ENCODE peak calls at places on chromosomes 1 and 21, in seven cellular contexts. L is activated CD8-positive, alpha-beta memory T cell treated with anti-CD3 and anti-CD28 coated beads for 1 hour; N is mucosa of gallbladder; H is IMR-90; U is CD8-positive, alpha-beta T cell; Q is GM04503; Z is NCI-H460. O is an unnamed sample.

GRCh38 chr1:84830136-84830535 is 62.9 kb downstream of the LPAR3 start:
- DNase-seq in H (no peak), Q (no peak), L (no peak), Z (no peak), U (no peak), N (no peak), O (no peak)

GRCh38 chr1:21024918-21025317 is 151.8 kb downstream of the EIF4G3 start:
- DNase-seq in U (no peak), L (no peak), Z (no peak), H (no peak), N (no peak), Q (no peak), O (no peak)

GRCh38 chr1:94045465-94046056 is 75.4 kb downstream of the ABCA4 start:
- DNase-seq in Z (peak), Q (peak), N (peak), L (no peak), H (peak), U (no peak), O (peak)

GRCh38 chr1:192516776-192517297 is 58.7 kb upstream of the RGS1 start:
- DNase-seq in H (no peak), L (no peak), N (peak), U (peak), Z (no peak), Q (no peak), O (no peak)

GRCh38 chr1:171819946-171820345 is 21.4 kb upstream of the DNM3 start:
- DNase-seq in Z (no peak), U (no peak), N (no peak), L (no peak), Q (no peak), H (no peak), O (no peak)

GRCh38 chr1:170910273-170910672 is 25.1 kb upstream of the MROH9 start:
- DNase-seq in Z (no peak), Q (peak), L (no peak), H (peak), U (no peak), N (no peak), O (peak)

GRCh38 chr21:41769933-41770332 is 3.1 kb upstream of the RIPK4 start:
- DNase-seq in Z (no peak), L (no peak), Q (no peak), U (no peak), H (no peak), N (no peak), O (no peak)

GRCh38 chr1:25697426-25698220 is 81.0 kb downstream of the MAN1C1 start:
- DNase-seq in Q (no peak), H (no peak), U (peak), N (no peak), L (no peak), Z (no peak), O (no peak)

GRCh38 chr1:186498695-186499389 is 37.9 kb upstream of the PDC start:
- DNase-seq in U (no peak), Q (no peak), L (no peak), Z (no peak), N (peak), H (peak), O (peak)

GRCh38 chr1:12088607-12089006 is 25.5 kb downstream of the TNFRSF8 start:
- DNase-seq in Z (no peak), L (peak), Q (no peak), U (peak), N (no peak), H (no peak), O (no peak)

GRCh38 chr1:83692524-83693336 is 306.2 kb downstream of the TTLL7 start:
- DNase-seq in Z (no peak), L (no peak), N (no peak), Q (no peak), U (no peak), H (peak), O (no peak)

GRCh38 chr1:21818661-21819060 is 6.6 kb downstream of the LDLRAD2 start:
- DNase-seq in Z (peak), H (no peak), N (no peak), L (no peak), U (no peak), Q (no peak), O (no peak)

GRCh38 chr1:206631085-206631509 is 4.2 kb upstream of the DYRK3 start:
- DNase-seq in L (no peak), U (peak), Z (peak), H (peak), N (peak), Q (no peak), O (peak)

GRCh38 chr1:22805672-22806038 is 95.0 kb downstream of the EPHB2 start:
- DNase-seq in N (no peak), H (no peak), Q (no peak), U (no peak), L (no peak), Z (no peak), O (no peak)

GRCh38 chr21:45865106-45865835 is 116.3 kb upstream of the COL6A1 start:
- DNase-seq in N (no peak), Z (no peak), U (no peak), H (peak), L (no peak), Q (no peak), O (peak)

GRCh38 chr1:19981507-19982312 is 2.3 kb upstream of the PLA2G2A start:
- DNase-seq in N (no peak), Z (no peak), L (no peak), Q (no peak), U (no peak), H (no peak), O (no peak)

GRCh38 chr1:55156093-55156492 is 59.1 kb downstream of the USP24 start:
- DNase-seq in L (no peak), H (peak), U (no peak), N (no peak), Q (peak), Z (no peak), O (peak)

GRCh38 chr1:229058716-229059115 is 212.2 kb upstream of the RAB4A start:
- DNase-seq in U (no peak), N (no peak), H (no peak), L (no peak), Z (no peak), Q (no peak), O (no peak)

GRCh38 chr1:30984167-30984870 is 75.8 kb upstream of the SDC3 start:
- DNase-seq in N (no peak), Q (no peak), U (no peak), Z (no peak), H (no peak), L (no peak), O (no peak)

O was measured in HFFc6.